ENCODE peak calls at places on chromosomes 12 and 14, in seven cellular contexts. Z, G, Q, C, E, Y and P are unnamed samples.

GRCh38 chr14:49975286-49975685 is 82.4 kb downstream of the ARF6 start:
- DNase-seq in Z (peak), G (peak), Q (peak), C (peak), E (peak), Y (no peak), P (no peak)

GRCh38 chr14:70641548-70642312 is at the start of gene TTC9:
- DNase-seq in Z (peak), G (peak), Q (no peak), C (peak), E (no peak), Y (peak), P (peak)

GRCh38 chr12:79775355-79776073 is 84.8 kb upstream of the PAWR start:
- DNase-seq in Z (no peak), G (no peak), Q (no peak), C (no peak), E (no peak), Y (no peak), P (no peak)

GRCh38 chr14:102471921-102472814 is 37.4 kb downstream of the ANKRD9 start:
- DNase-seq in Z (no peak), G (no peak), Q (no peak), C (no peak), E (no peak), Y (no peak), P (peak)

GRCh38 chr14:36649872-36650650 is 11.6 kb upstream of the PAX9 start:
- DNase-seq in Z (no peak), G (no peak), Q (no peak), C (no peak), E (no peak), Y (no peak), P (no peak)

GRCh38 chr14:92135269-92135668 is 13.5 kb downstream of the CPSF2 start:
- DNase-seq in Z (peak), G (peak), Q (peak), C (no peak), E (peak), Y (peak), P (no peak)

GRCh38 chr14:67881225-67881624 is 61.6 kb downstream of the RAD51B start:
- DNase-seq in Z (no peak), G (no peak), Q (no peak), C (no peak), E (no peak), Y (no peak), P (no peak)

GRCh38 chr14:103711516-103712431 is 3.5 kb downstream of the XRCC3 start:
- DNase-seq in Z (peak), G (peak), Q (no peak), C (peak), E (peak), Y (no peak), P (peak)

GRCh38 chr12:19915392-19916192 is 452.7 kb upstream of the PDE3A start:
- DNase-seq in Z (peak), G (peak), Q (peak), C (no peak), E (no peak), Y (peak), P (no peak)

GRCh38 chr12:47591387-47591786 is 114.4 kb downstream of the RPAP3 start:
- DNase-seq in Z (peak), G (no peak), Q (no peak), C (no peak), E (no peak), Y (no peak), P (no peak)

DNA sequence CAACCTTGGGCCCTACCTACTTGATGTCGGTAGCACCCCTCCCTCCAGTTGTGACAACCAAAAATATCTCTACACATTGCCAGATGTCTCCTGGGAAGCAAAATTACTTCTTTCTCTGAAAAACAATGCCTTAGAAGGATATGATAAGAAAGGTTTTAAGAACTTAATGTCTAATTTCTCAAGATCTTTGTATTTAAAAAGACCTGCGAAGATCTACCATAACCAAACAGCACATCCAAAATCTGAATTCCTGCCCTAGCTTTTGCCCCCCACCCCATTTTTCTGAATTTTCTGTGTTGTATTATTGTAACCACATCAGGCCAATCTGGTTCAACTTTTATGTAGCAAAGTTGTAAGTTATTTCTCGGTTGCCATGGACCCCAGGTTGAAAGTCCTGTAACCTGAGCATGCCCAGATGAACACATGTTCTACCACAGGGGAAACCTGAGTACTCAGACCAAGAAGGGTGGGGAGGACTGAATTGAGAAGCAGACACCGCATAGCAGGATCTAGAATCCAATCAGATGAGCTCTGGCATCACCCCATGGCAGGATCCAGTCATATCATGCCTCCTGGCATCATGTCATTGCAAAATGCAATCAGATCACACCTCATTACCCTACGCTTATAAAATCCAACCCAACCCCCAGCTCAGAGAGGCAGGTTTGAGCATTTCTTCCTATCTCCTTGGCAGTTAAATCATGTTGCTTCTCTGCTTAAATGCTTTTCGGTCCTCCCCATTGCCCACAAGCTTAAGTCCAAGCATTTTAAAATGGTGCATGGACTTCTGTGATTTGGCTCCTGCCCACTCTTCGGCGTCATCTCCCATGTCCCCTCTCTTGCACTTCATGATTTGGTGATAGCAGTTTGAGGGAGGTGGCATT is 8.8 kb downstream of the TMEM253 start:
- DNase-seq in Z (no peak), G (peak), Q (no peak), C (no peak), E (peak), Y (peak), P (no peak)
- TF ChIP-seq EZH2 in Z (no peak), G (no peak), Q (no peak), C (no peak), E (no peak), Y (no peak), P (no peak)

DNA sequence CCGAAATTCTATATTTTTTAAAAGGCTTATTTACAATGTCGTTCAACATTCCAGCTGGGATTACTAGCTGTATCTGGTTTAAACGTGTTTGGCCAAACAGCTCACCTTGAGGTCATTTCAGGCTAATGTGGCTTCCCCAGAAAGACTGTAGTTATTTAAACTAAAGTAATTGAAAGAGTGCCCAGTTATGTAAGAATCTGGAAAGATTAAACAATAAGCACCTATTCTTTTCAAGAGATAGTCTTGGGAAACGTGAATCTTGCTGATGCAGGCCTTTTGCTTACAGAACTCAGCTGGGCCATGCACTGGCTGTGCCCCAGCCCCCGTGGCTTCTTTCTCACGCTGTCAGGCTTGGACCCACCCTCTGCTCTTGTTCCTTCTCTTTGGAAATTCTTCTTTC is 24.4 kb downstream of the GLRX5 start:
- DNase-seq in Z (no peak), G (no peak), Q (no peak), C (no peak), E (no peak), Y (no peak), P (no peak)
- TF ChIP-seq EZH2 in Z (no peak), G (no peak), Q (no peak), C (no peak), E (no peak), Y (no peak), P (no peak)

GRCh38 chr12:11581179-11581755 is 68.2 kb upstream of the ETV6 start:
- DNase-seq in Z (peak), G (peak), Q (peak), C (peak), E (peak), Y (peak), P (peak)

GRCh38 chr12:11577658-11578260 is 71.7 kb upstream of the ETV6 start:
- DNase-seq in Z (peak), G (peak), Q (no peak), C (no peak), E (peak), Y (peak), P (no peak)

GRCh38 chr12:11578461-11578993 is 70.9 kb upstream of the ETV6 start:
- DNase-seq in Z (no peak), G (no peak), Q (no peak), C (no peak), E (no peak), Y (no peak), P (no peak)

GRCh38 chr12:11584213-11584855 is 65.1 kb upstream of the ETV6 start:
- DNase-seq in Z (peak), G (peak), Q (no peak), C (no peak), E (no peak), Y (no peak), P (no peak)

GRCh38 chr12:11580125-11580751 is 69.2 kb upstream of the ETV6 start:
- DNase-seq in Z (peak), G (peak), Q (peak), C (peak), E (peak), Y (no peak), P (no peak)
- TF ChIP-seq EZH2 in Z (no peak), G (no peak), Q (no peak), C (no peak), E (no peak), Y (no peak), P (no peak)

DNA sequence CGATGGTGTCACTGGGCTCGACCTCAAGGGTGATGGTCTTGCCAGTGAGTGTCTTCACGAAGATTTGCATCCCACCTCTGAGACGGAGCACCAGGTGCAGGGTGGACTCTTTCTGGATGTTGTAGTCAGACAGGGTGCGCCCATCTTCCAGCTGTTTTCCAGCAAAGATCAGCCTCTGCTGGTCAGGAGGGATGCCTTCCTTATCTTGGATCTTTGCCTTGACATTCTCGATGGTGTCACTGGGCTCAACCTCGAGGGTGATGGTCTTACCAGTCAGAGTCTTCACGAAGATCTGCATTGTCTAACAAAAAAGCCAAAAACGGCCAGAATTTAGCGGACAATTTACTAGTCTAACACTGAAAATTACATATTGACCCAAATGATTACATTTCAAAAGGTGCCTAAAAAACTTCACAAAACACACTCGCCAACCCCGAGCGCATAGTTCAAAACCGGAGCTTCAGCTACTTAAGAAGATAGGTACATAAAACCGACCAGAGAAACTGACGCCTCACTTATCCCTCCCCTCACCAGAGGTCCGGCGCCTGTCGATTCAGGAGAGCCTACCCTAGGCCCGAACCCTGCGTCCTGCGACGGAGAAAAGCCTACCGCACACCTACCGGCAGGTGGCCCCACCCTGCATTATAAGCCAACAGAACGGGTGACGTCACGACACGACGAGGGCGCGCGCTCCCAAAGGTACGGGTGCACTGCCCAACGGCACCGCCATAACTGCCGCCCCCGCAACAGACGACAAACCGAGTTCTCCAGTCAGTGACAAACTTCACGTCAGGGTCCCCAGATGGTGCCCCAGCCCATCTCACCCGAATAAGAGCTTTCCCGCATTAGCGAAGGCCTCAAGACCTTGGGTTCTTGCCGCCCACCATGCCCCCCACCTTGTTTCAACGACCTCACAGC is 717 bp downstream of the UBC start:
- DNase-seq in Z (peak), G (peak), Q (peak), C (peak), E (peak), Y (peak), P (peak)
- TF ChIP-seq EZH2 in Z (no peak), G (no peak), Q (no peak), C (no peak), E (no peak), Y (no peak), P (no peak)

DNA sequence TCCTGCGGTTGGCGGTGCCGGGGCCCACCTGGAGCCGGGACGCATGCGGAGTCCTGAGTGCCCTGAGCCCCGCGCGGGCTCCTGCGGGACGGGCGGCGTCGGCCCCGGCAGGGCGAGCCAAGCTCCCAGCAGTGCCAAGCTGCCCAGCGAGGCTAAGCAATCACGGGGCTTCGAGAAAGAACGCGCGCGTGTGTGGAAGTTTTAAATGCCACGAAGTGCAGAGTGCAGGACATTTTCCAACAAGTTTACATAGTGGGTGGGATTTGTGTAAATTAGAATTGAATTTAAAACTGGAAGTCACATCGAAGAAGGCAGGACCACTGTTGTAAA is 558 bp upstream of the CPM start:
- DNase-seq in Z (peak), G (no peak), Q (no peak), C (no peak), E (no peak), Y (no peak), P (no peak)
- TF ChIP-seq EZH2 in Z (no peak), G (no peak), Q (no peak), C (no peak), E (no peak), Y (peak), P (no peak)

GRCh38 chr12:3491938-3492867 is 1.2 kb downstream of the PRMT8 start:
- DNase-seq in Z (peak), G (peak), Q (peak), C (peak), E (peak), Y (peak), P (peak)
- TF ChIP-seq EZH2 in Z (no peak), G (no peak), Q (peak), C (no peak), E (no peak), Y (peak), P (no peak)

GRCh38 chr12:111596985-111597730 is 2.0 kb downstream of the ATXN2 start:
- DNase-seq in Z (peak), G (peak), Q (peak), C (peak), E (peak), Y (peak), P (peak)
- TF ChIP-seq EZH2 in Z (no peak), G (no peak), Q (no peak), C (no peak), E (no peak), Y (no peak), P (no peak)

DNA sequence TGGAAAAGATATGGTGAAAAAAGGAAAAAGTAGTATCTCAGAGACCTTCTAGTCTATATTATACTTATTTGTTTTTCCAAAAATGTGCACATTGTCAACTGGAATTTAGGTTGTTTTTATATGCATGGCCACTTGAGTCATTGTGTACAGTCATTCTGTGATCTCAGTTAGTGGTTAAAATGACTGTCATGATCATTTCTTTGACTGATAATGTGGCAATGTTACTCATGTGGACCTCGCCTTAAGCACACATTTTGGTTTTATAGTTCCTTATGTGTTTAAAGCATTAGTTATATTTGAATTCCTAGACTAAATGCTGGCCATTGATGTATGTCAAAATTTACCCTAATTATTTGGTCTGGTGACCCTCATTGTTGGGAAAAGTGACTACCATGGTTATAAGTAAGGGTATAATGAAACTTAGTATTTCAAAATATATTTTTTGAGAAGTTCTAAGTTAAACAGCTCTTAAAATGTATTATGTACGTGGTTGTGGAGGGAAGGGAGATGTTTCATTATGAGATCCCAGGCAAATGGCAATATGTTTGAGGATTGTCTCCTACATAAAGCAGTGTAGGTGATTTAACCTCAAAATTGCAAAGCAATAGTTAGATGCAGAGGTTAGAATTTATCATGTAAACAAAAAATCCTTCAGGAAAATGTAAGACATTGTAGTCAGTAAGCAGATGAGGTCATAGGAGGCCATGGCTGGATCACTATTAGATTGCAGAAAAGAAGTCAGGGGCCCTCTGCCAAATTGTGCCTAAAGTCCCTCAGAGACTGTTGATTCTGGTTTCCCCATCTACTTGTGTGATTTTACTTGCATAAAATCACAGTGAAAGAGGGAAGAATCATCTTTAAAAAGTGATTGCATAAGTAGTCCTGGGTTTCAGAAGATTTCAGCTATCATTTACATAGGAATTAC is 17.5 kb downstream of the PNMA1 start:
- DNase-seq in Z (peak), G (peak), Q (peak), C (no peak), E (peak), Y (no peak), P (no peak)
- TF ChIP-seq EZH2 in Z (no peak), G (no peak), Q (no peak), C (no peak), E (no peak), Y (no peak), P (no peak)

GRCh38 chr12:48988030-48988649 is 10.0 kb downstream of the WNT1 start:
- DNase-seq in Z (peak), G (peak), Q (peak), C (peak), E (no peak), Y (peak), P (peak)
- TF ChIP-seq EZH2 in Z (peak), G (no peak), Q (peak), C (no peak), E (no peak), Y (no peak), P (no peak)

DNA sequence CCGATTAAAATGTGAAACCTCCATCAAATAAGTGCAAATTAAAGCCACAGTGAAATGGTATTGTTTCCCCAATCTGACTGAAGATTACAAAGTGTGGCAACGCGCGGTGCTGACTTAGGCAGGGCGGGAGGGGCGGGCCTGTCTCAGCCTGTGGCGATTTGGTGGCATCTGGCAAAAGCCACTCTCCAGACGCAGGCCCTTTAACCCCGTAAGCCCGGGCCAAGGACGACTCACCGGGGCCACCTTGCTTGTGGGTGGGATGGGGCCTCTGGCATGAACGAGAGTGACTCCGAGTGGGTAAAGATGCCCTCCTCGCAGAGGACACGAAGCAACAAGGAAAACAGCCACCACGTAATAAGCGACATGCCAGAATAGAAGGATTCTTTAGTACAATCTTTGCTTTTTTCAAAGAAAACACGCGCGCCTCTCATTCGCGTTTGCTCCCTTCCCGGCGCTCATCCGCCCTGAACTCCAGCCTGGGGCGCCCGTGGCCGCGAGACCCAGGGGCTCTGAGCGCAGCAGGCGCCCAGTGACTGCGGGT is 809 bp downstream of the DEGS2 start:
- DNase-seq in Z (no peak), G (no peak), Q (no peak), C (no peak), E (no peak), Y (no peak), P (no peak)
- TF ChIP-seq EZH2 in Z (no peak), G (no peak), Q (peak), C (no peak), E (no peak), Y (peak), P (no peak)